ENCODE peak calls at places on chromosomes 7 and 10, in four cellular contexts. V, X, Y and H are unnamed samples.

GRCh38 chr7:94980418-94981142 is 73.2 kb downstream of the PPP1R9A start:
- DNase-seq in V (no peak), Y (no peak), X (no peak), H (no peak)

GRCh38 chr7:100673942-100674431 is 447 bp downstream of the GNB2 start:
- DNase-seq in Y (no peak), X (peak; percentile 81), V (no peak), H (no peak)

GRCh38 chr10:18737236-18737635 is 78.0 kb downstream of the ARL5B start:
- DNase-seq in V (no peak), X (no peak), Y (no peak), H (no peak)

GRCh38 chr7:66867198-66867790 is 53.7 kb upstream of the TMEM248 start:
- DNase-seq in V (no peak), X (no peak), Y (no peak), H (no peak)

GRCh38 chr10:27660705-27661104 is 84.9 kb downstream of the MKX start:
- DNase-seq in V (no peak), X (no peak), Y (no peak), H (no peak)

GRCh38 chr10:34581871-34582532 is 233.1 kb downstream of the PARD3 start:
- DNase-seq in V (no peak), Y (no peak), X (no peak), H (no peak)

GRCh38 chr7:100247152-100247757 is 27.5 kb downstream of the PVRIG start:
- DNase-seq in X (no peak), Y (no peak), V (peak; percentile 70), H (no peak)

GRCh38 chr7:46682841-46683624 is 762.0 kb upstream of the IGFBP3 start:
- DNase-seq in V (peak; percentile 72), X (no peak), Y (peak; percentile 59), H (no peak)

GRCh38 chr10:114388275-114388674 is 16.0 kb downstream of the AFAP1L2 start:
- DNase-seq in X (no peak), Y (no peak), V (no peak), H (no peak)

GRCh38 chr10:3908183-3908582 is 123.2 kb upstream of the KLF6 start:
- DNase-seq in X (no peak), V (no peak), Y (no peak), H (no peak)

GRCh38 chr7:674454-675410 is 51.8 kb upstream of the DNAAF5 start:
- DNase-seq in Y (no peak), X (no peak), V (no peak), H (no peak)

GRCh38 chr10:33327750-33328149 is 6.7 kb downstream of the NRP1 start:
- DNase-seq in Y (no peak), V (peak; percentile 33), X (no peak), H (no peak)

GRCh38 chr7:110204527-110204926 is 886.4 kb upstream of the LRRN3 start:
- DNase-seq in V (peak; percentile 22), X (no peak), Y (no peak), H (no peak)

DNA sequence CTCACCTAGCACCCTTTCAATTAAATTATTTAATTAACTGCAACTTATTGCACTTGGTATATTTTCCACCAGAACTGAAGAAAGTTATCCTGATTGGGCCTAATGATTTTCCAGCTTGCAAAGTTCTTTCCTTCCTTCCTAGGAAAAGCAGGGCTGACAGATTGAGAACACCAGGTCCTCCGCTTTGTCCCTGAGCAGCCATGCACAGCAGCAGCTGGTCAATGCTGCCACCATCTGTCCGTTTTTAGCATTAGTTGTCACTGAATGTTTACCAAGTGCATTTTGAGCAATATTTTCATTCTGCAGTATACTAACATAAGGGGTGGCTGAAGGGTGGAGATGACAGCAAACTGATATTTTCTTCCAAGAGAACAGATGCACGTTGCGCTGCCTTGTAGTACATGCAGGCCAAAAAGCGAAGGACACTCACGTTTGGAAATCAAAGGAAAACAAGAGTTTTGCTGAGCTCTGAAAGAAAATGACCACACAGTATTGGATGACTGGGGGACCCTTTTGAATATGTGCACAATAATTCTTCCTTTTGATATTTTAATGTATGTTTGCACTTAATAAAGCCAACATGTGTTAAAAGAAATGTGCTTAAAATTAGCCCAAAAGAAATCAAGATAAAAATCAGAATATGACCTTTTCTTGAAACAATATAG is 248.8 kb upstream of the PTN start:
- DNase-seq in Y (peak; percentile 16), V (peak; percentile 81), X (no peak), H (peak; percentile 71)
- TF ChIP-seq CTCF in Y (peak; percentile 87), V (peak; percentile 90), X (peak; percentile 52), H (peak; percentile 92)

DNA sequence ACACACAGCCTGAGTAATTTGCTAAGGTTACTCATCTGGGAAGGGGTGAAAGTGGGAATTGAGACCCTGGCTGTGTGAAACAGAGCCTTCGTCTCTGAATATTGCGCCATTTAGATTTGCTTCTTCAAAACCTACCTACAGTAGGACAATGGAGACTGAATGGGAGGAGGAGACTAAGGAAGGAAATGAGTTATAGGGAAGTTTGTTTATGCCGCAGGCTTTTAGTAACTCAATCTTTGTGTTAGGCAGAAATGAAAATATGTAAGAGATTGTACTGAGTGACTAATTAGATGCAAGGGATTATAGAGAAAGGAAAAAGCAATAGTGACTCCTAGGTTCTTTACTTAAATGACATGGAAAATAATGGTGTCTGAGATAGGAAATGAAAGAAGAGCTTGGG is 80.2 kb downstream of the KCND2 start:
- DNase-seq in X (no peak), Y (no peak), V (no peak), H (no peak)
- TF ChIP-seq CTCF in X (no peak), Y (no peak), V (no peak), H (no peak)

GRCh38 chr10:97795886-97796285 is 24.1 kb upstream of the SFRP5 start:
- DNase-seq in X (no peak), Y (no peak), V (no peak), H (no peak)
- TF ChIP-seq CTCF in X (no peak), Y (no peak), V (no peak), H (no peak)

GRCh38 chr7:44079221-44080021 is 2.9 kb downstream of the POLM start:
- DNase-seq in V (no peak), X (no peak), Y (no peak), H (no peak)

GRCh38 chr7:44080118-44080517 is 2.2 kb downstream of the POLM start:
- DNase-seq in Y (no peak), X (no peak), V (no peak), H (no peak)

GRCh38 chr7:44082541-44083207 is 344 bp upstream of the POLM start:
- DNase-seq in V (peak; percentile 99), X (peak; percentile 100), Y (peak; percentile 93), H (peak; percentile 93)

GRCh38 chr7:44080686-44081265 is 1.6 kb downstream of the POLM start:
- DNase-seq in X (no peak), V (no peak), Y (no peak), H (no peak)

DNA sequence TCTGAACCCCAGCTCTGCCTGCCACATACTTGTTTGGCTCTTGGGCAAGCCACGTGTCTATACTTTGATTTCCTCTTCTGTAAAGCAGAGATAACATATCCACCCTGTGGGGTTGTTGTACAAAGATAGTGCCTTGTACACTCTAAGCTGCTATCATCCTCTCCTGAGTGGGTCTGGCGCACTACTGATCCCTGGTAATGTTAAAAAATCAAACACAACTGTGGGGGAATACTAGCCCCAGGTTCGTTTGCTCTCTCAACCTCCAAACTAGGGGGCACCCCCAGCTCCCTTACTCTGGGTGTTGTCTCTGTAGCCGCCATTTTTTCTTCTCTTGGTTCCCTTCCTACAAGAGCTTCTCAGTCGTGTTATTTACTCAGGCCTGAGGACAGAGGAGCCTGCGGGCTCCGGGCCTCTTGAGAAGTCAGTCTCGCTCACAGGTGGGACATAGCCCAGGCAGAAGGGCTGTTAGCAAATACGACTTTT is 1.0 kb downstream of the POLM start:
- DNase-seq in Y (no peak), X (no peak), V (no peak), H (no peak)
- TF ChIP-seq CTCF in Y (no peak), X (no peak), V (no peak), H (no peak)